ENCODE peak calls at places on chromosomes 3 and 15, in seven cellular contexts. One of them, this sample, is unnamed.

GRCh38 chr3:135056084-135056730 is 261.1 kb downstream of the EPHB1 start:
- DNase-seq in EH: no peak
- DNase-seq in HuH-7.5: no peak
- DNase-seq in cardiac muscle cell: no peak
- DNase-seq in stimulated activated CD4-positive, alpha-beta T cell treated with anti-CD3 and anti-CD28 coated beads, Interleukin-4, amount 100 ng/mL, for 4 hours: no peak
- DNase-seq in mammary epithelial cell: no peak
- DNase-seq in epithelial cell of prostate: no peak
- DNase-seq in this sample: peak; percentile 15

GRCh38 chr3:155465664-155466063 is 172.2 kb upstream of the STRIT1 start:
- DNase-seq in mammary epithelial cell: no peak
- DNase-seq in EH: no peak
- DNase-seq in cardiac muscle cell: no peak
- DNase-seq in stimulated activated CD4-positive, alpha-beta T cell treated with anti-CD3 and anti-CD28 coated beads, Interleukin-4, amount 100 ng/mL, for 4 hours: no peak
- DNase-seq in HuH-7.5: no peak
- DNase-seq in epithelial cell of prostate: no peak
- DNase-seq in this sample: no peak

GRCh38 chr3:79515072-79515471 is 252.7 kb downstream of the ROBO1 start:
- DNase-seq in mammary epithelial cell: no peak
- DNase-seq in epithelial cell of prostate: no peak
- DNase-seq in EH: peak; percentile 2
- DNase-seq in stimulated activated CD4-positive, alpha-beta T cell treated with anti-CD3 and anti-CD28 coated beads, Interleukin-4, amount 100 ng/mL, for 4 hours: no peak
- DNase-seq in HuH-7.5: no peak
- DNase-seq in cardiac muscle cell: peak; percentile 90
- DNase-seq in this sample: no peak

GRCh38 chr15:89533861-89534544 is 37.6 kb upstream of the RHCG start:
- DNase-seq in stimulated activated CD4-positive, alpha-beta T cell treated with anti-CD3 and anti-CD28 coated beads, Interleukin-4, amount 100 ng/mL, for 4 hours: no peak
- DNase-seq in epithelial cell of prostate: no peak
- DNase-seq in mammary epithelial cell: peak; percentile 74
- DNase-seq in EH: peak; percentile 58
- DNase-seq in cardiac muscle cell: peak; percentile 61
- DNase-seq in HuH-7.5: no peak
- DNase-seq in this sample: no peak

GRCh38 chr3:17023006-17023664 is 138.4 kb downstream of the PLCL2 start:
- DNase-seq in epithelial cell of prostate: no peak
- DNase-seq in mammary epithelial cell: peak; percentile 8
- DNase-seq in EH: no peak
- DNase-seq in HuH-7.5: no peak
- DNase-seq in stimulated activated CD4-positive, alpha-beta T cell treated with anti-CD3 and anti-CD28 coated beads, Interleukin-4, amount 100 ng/mL, for 4 hours: peak; percentile 15
- DNase-seq in cardiac muscle cell: no peak
- DNase-seq in this sample: no peak

GRCh38 chr15:97759363-97759762 is 201.1 kb upstream of the ARRDC4 start:
- DNase-seq in epithelial cell of prostate: peak; percentile 78
- DNase-seq in stimulated activated CD4-positive, alpha-beta T cell treated with anti-CD3 and anti-CD28 coated beads, Interleukin-4, amount 100 ng/mL, for 4 hours: no peak
- DNase-seq in mammary epithelial cell: peak; percentile 83
- DNase-seq in cardiac muscle cell: peak; percentile 66
- DNase-seq in EH: peak; percentile 46
- DNase-seq in HuH-7.5: no peak
- DNase-seq in this sample: peak; percentile 75

GRCh38 chr3:72031581-72031980 is 246.6 kb upstream of the PROK2 start:
- DNase-seq in HuH-7.5: no peak
- DNase-seq in cardiac muscle cell: peak; percentile 57
- DNase-seq in mammary epithelial cell: peak; percentile 79
- DNase-seq in EH: peak; percentile 79
- DNase-seq in stimulated activated CD4-positive, alpha-beta T cell treated with anti-CD3 and anti-CD28 coated beads, Interleukin-4, amount 100 ng/mL, for 4 hours: no peak
- DNase-seq in epithelial cell of prostate: peak; percentile 34
- DNase-seq in this sample: peak; percentile 47

GRCh38 chr3:154364849-154365248 is 40.6 kb upstream of the DHX36 start:
- DNase-seq in epithelial cell of prostate: no peak
- DNase-seq in HuH-7.5: no peak
- DNase-seq in mammary epithelial cell: no peak
- DNase-seq in EH: no peak
- DNase-seq in stimulated activated CD4-positive, alpha-beta T cell treated with anti-CD3 and anti-CD28 coated beads, Interleukin-4, amount 100 ng/mL, for 4 hours: no peak
- DNase-seq in cardiac muscle cell: no peak
- DNase-seq in this sample: peak; percentile 29

GRCh38 chr3:115272036-115272824 is 125.1 kb upstream of the ZBTB20 start:
- DNase-seq in stimulated activated CD4-positive, alpha-beta T cell treated with anti-CD3 and anti-CD28 coated beads, Interleukin-4, amount 100 ng/mL, for 4 hours: no peak
- DNase-seq in cardiac muscle cell: peak; percentile 68
- DNase-seq in HuH-7.5: no peak
- DNase-seq in EH: peak; percentile 87
- DNase-seq in mammary epithelial cell: peak; percentile 11
- DNase-seq in epithelial cell of prostate: no peak
- DNase-seq in this sample: no peak

GRCh38 chr3:152331018-152331541 is 62.4 kb downstream of the MBNL1 start:
- DNase-seq in EH: peak; percentile 92
- DNase-seq in mammary epithelial cell: peak; percentile 81
- DNase-seq in stimulated activated CD4-positive, alpha-beta T cell treated with anti-CD3 and anti-CD28 coated beads, Interleukin-4, amount 100 ng/mL, for 4 hours: no peak
- DNase-seq in cardiac muscle cell: peak; percentile 83
- DNase-seq in epithelial cell of prostate: peak; percentile 60
- DNase-seq in HuH-7.5: no peak
- DNase-seq in this sample: peak; percentile 98

GRCh38 chr3:17320266-17320665 is 422.2 kb downstream of the TBC1D5 start:
- DNase-seq in HuH-7.5: no peak
- DNase-seq in cardiac muscle cell: peak; percentile 46
- DNase-seq in mammary epithelial cell: no peak
- DNase-seq in EH: peak; percentile 47
- DNase-seq in stimulated activated CD4-positive, alpha-beta T cell treated with anti-CD3 and anti-CD28 coated beads, Interleukin-4, amount 100 ng/mL, for 4 hours: no peak
- DNase-seq in epithelial cell of prostate: no peak
- DNase-seq in this sample: no peak

GRCh38 chr15:35181538-35181937 is 96.4 kb upstream of the NANOGP8 start:
- DNase-seq in stimulated activated CD4-positive, alpha-beta T cell treated with anti-CD3 and anti-CD28 coated beads, Interleukin-4, amount 100 ng/mL, for 4 hours: no peak
- DNase-seq in EH: peak; percentile 21
- DNase-seq in cardiac muscle cell: peak; percentile 41
- DNase-seq in HuH-7.5: no peak
- DNase-seq in epithelial cell of prostate: no peak
- DNase-seq in mammary epithelial cell: peak; percentile 11
- DNase-seq in this sample: peak; percentile 61

GRCh38 chr15:45581919-45582318 is 5.3 kb upstream of the BLOC1S6 start:
- DNase-seq in epithelial cell of prostate: no peak
- DNase-seq in HuH-7.5: no peak
- DNase-seq in stimulated activated CD4-positive, alpha-beta T cell treated with anti-CD3 and anti-CD28 coated beads, Interleukin-4, amount 100 ng/mL, for 4 hours: no peak
- DNase-seq in mammary epithelial cell: no peak
- DNase-seq in EH: no peak
- DNase-seq in cardiac muscle cell: no peak
- DNase-seq in this sample: no peak

GRCh38 chr15:94857466-94857865 is 626.1 kb downstream of the MCTP2 start:
- DNase-seq in HuH-7.5: no peak
- DNase-seq in stimulated activated CD4-positive, alpha-beta T cell treated with anti-CD3 and anti-CD28 coated beads, Interleukin-4, amount 100 ng/mL, for 4 hours: no peak
- DNase-seq in cardiac muscle cell: no peak
- DNase-seq in mammary epithelial cell: no peak
- DNase-seq in EH: no peak
- DNase-seq in epithelial cell of prostate: no peak
- DNase-seq in this sample: no peak

GRCh38 chr3:36911990-36912804 is 32.7 kb downstream of the TRANK1 start:
- DNase-seq in stimulated activated CD4-positive, alpha-beta T cell treated with anti-CD3 and anti-CD28 coated beads, Interleukin-4, amount 100 ng/mL, for 4 hours: no peak
- DNase-seq in epithelial cell of prostate: peak; percentile 73
- DNase-seq in EH: peak; percentile 48
- DNase-seq in cardiac muscle cell: peak; percentile 86
- DNase-seq in mammary epithelial cell: peak; percentile 81
- DNase-seq in HuH-7.5: no peak
- DNase-seq in this sample: peak; percentile 81

GRCh38 chr15:82398785-82399184 is 30.8 kb upstream of the GOLGA6L9 start:
- DNase-seq in mammary epithelial cell: no peak
- DNase-seq in cardiac muscle cell: no peak
- DNase-seq in HuH-7.5: no peak
- DNase-seq in epithelial cell of prostate: no peak
- DNase-seq in stimulated activated CD4-positive, alpha-beta T cell treated with anti-CD3 and anti-CD28 coated beads, Interleukin-4, amount 100 ng/mL, for 4 hours: no peak
- DNase-seq in EH: no peak
- DNase-seq in this sample: no peak

GRCh38 chr3:13113346-13114335 is 40.4 kb upstream of the IQSEC1 start:
- DNase-seq in cardiac muscle cell: no peak
- DNase-seq in mammary epithelial cell: no peak
- DNase-seq in HuH-7.5: no peak
- DNase-seq in stimulated activated CD4-positive, alpha-beta T cell treated with anti-CD3 and anti-CD28 coated beads, Interleukin-4, amount 100 ng/mL, for 4 hours: no peak
- DNase-seq in EH: no peak
- DNase-seq in epithelial cell of prostate: no peak
- DNase-seq in this sample: no peak

GRCh38 chr3:184334470-184335158 is 2.8 kb upstream of the FAM131A start:
- DNase-seq in stimulated activated CD4-positive, alpha-beta T cell treated with anti-CD3 and anti-CD28 coated beads, Interleukin-4, amount 100 ng/mL, for 4 hours: no peak
- DNase-seq in cardiac muscle cell: no peak
- DNase-seq in epithelial cell of prostate: peak; percentile 72
- DNase-seq in EH: peak; percentile 87
- DNase-seq in HuH-7.5: no peak
- DNase-seq in mammary epithelial cell: peak; percentile 88
- DNase-seq in this sample: peak; percentile 95

GRCh38 chr3:111246967-111247760 is 175.5 kb downstream of the NECTIN3 start:
- DNase-seq in EH: peak; percentile 89
- DNase-seq in stimulated activated CD4-positive, alpha-beta T cell treated with anti-CD3 and anti-CD28 coated beads, Interleukin-4, amount 100 ng/mL, for 4 hours: no peak
- DNase-seq in epithelial cell of prostate: peak; percentile 75
- DNase-seq in HuH-7.5: peak; percentile 17
- DNase-seq in mammary epithelial cell: peak; percentile 84
- DNase-seq in cardiac muscle cell: peak; percentile 42
- DNase-seq in this sample: peak; percentile 57

GRCh38 chr3:8784676-8785435 is 15.4 kb upstream of the OXTR start:
- DNase-seq in mammary epithelial cell: no peak
- DNase-seq in cardiac muscle cell: no peak
- DNase-seq in epithelial cell of prostate: no peak
- DNase-seq in EH: peak; percentile 56
- DNase-seq in HuH-7.5: no peak
- DNase-seq in stimulated activated CD4-positive, alpha-beta T cell treated with anti-CD3 and anti-CD28 coated beads, Interleukin-4, amount 100 ng/mL, for 4 hours: no peak
- DNase-seq in this sample: no peak

GRCh38 chr3:25854635-25855034 is 64.7 kb downstream of the OXSM start:
- DNase-seq in HuH-7.5: no peak
- DNase-seq in EH: peak; percentile 81
- DNase-seq in epithelial cell of prostate: peak; percentile 14
- DNase-seq in cardiac muscle cell: peak; percentile 56
- DNase-seq in stimulated activated CD4-positive, alpha-beta T cell treated with anti-CD3 and anti-CD28 coated beads, Interleukin-4, amount 100 ng/mL, for 4 hours: no peak
- DNase-seq in mammary epithelial cell: peak; percentile 42
- DNase-seq in this sample: peak; percentile 88

GRCh38 chr15:63348392-63348791 is 33.3 kb downstream of the CA12 start:
- DNase-seq in stimulated activated CD4-positive, alpha-beta T cell treated with anti-CD3 and anti-CD28 coated beads, Interleukin-4, amount 100 ng/mL, for 4 hours: no peak
- DNase-seq in cardiac muscle cell: peak; percentile 79
- DNase-seq in mammary epithelial cell: peak; percentile 80
- DNase-seq in HuH-7.5: no peak
- DNase-seq in EH: peak; percentile 82
- DNase-seq in epithelial cell of prostate: peak; percentile 58
- DNase-seq in this sample: peak; percentile 85

GRCh38 chr15:100234158-100235029 is 107.4 kb downstream of the ADAMTS17 start:
- DNase-seq in mammary epithelial cell: no peak
- DNase-seq in EH: no peak
- DNase-seq in stimulated activated CD4-positive, alpha-beta T cell treated with anti-CD3 and anti-CD28 coated beads, Interleukin-4, amount 100 ng/mL, for 4 hours: no peak
- DNase-seq in cardiac muscle cell: peak; percentile 94
- DNase-seq in epithelial cell of prostate: no peak
- DNase-seq in HuH-7.5: no peak
- DNase-seq in this sample: no peak

GRCh38 chr3:19885468-19885867 is 48.5 kb downstream of the EFHB start:
- DNase-seq in stimulated activated CD4-positive, alpha-beta T cell treated with anti-CD3 and anti-CD28 coated beads, Interleukin-4, amount 100 ng/mL, for 4 hours: no peak
- DNase-seq in epithelial cell of prostate: no peak
- DNase-seq in cardiac muscle cell: peak; percentile 70
- DNase-seq in HuH-7.5: peak; percentile 37
- DNase-seq in mammary epithelial cell: peak; percentile 13
- DNase-seq in EH: peak; percentile 57
- DNase-seq in this sample: peak; percentile 70

GRCh38 chr15:97168704-97169475 is 791.6 kb upstream of the ARRDC4 start:
- DNase-seq in HuH-7.5: no peak
- DNase-seq in cardiac muscle cell: no peak
- DNase-seq in EH: no peak
- DNase-seq in mammary epithelial cell: no peak
- DNase-seq in epithelial cell of prostate: no peak
- DNase-seq in stimulated activated CD4-positive, alpha-beta T cell treated with anti-CD3 and anti-CD28 coated beads, Interleukin-4, amount 100 ng/mL, for 4 hours: no peak
- DNase-seq in this sample: no peak

GRCh38 chr3:21734746-21735145 is 16.3 kb downstream of the ZNF385D start:
- DNase-seq in HuH-7.5: no peak
- DNase-seq in stimulated activated CD4-positive, alpha-beta T cell treated with anti-CD3 and anti-CD28 coated beads, Interleukin-4, amount 100 ng/mL, for 4 hours: no peak
- DNase-seq in epithelial cell of prostate: no peak
- DNase-seq in cardiac muscle cell: no peak
- DNase-seq in mammary epithelial cell: peak; percentile 17
- DNase-seq in EH: peak; percentile 66
- DNase-seq in this sample: no peak

GRCh38 chr3:30232142-30232541 is 374.3 kb upstream of the TGFBR2 start:
- DNase-seq in stimulated activated CD4-positive, alpha-beta T cell treated with anti-CD3 and anti-CD28 coated beads, Interleukin-4, amount 100 ng/mL, for 4 hours: no peak
- DNase-seq in cardiac muscle cell: peak; percentile 93
- DNase-seq in HuH-7.5: no peak
- DNase-seq in EH: peak; percentile 92
- DNase-seq in mammary epithelial cell: no peak
- DNase-seq in epithelial cell of prostate: no peak
- DNase-seq in this sample: no peak

GRCh38 chr3:126121632-126122031 is 37.7 kb upstream of the SLC41A3 start:
- DNase-seq in stimulated activated CD4-positive, alpha-beta T cell treated with anti-CD3 and anti-CD28 coated beads, Interleukin-4, amount 100 ng/mL, for 4 hours: no peak
- DNase-seq in mammary epithelial cell: no peak
- DNase-seq in HuH-7.5: no peak
- DNase-seq in cardiac muscle cell: no peak
- DNase-seq in epithelial cell of prostate: no peak
- DNase-seq in EH: no peak
- DNase-seq in this sample: no peak

GRCh38 chr3:64295594-64295993 is 70.3 kb upstream of the PRICKLE2 start:
- DNase-seq in stimulated activated CD4-positive, alpha-beta T cell treated with anti-CD3 and anti-CD28 coated beads, Interleukin-4, amount 100 ng/mL, for 4 hours: no peak
- DNase-seq in mammary epithelial cell: peak; percentile 80
- DNase-seq in epithelial cell of prostate: peak; percentile 33
- DNase-seq in HuH-7.5: no peak
- DNase-seq in cardiac muscle cell: peak; percentile 92
- DNase-seq in EH: peak; percentile 85
- DNase-seq in this sample: peak; percentile 67

GRCh38 chr3:192188218-192188835 is 539.0 kb downstream of the FGF12 start:
- DNase-seq in EH: no peak
- DNase-seq in stimulated activated CD4-positive, alpha-beta T cell treated with anti-CD3 and anti-CD28 coated beads, Interleukin-4, amount 100 ng/mL, for 4 hours: peak; percentile 19
- DNase-seq in epithelial cell of prostate: no peak
- DNase-seq in HuH-7.5: peak; percentile 19
- DNase-seq in cardiac muscle cell: peak; percentile 67
- DNase-seq in mammary epithelial cell: peak; percentile 16
- DNase-seq in this sample: peak; percentile 71

GRCh38 chr15:48300038-48300437 is 31.2 kb upstream of the DUT start:
- DNase-seq in stimulated activated CD4-positive, alpha-beta T cell treated with anti-CD3 and anti-CD28 coated beads, Interleukin-4, amount 100 ng/mL, for 4 hours: no peak
- DNase-seq in EH: no peak
- DNase-seq in HuH-7.5: no peak
- DNase-seq in cardiac muscle cell: no peak
- DNase-seq in epithelial cell of prostate: no peak
- DNase-seq in mammary epithelial cell: no peak
- DNase-seq in this sample: no peak

GRCh38 chr3:113214917-113215595 is 3.7 kb downstream of the BOC start:
- DNase-seq in cardiac muscle cell: peak; percentile 21
- DNase-seq in epithelial cell of prostate: no peak
- DNase-seq in HuH-7.5: no peak
- DNase-seq in stimulated activated CD4-positive, alpha-beta T cell treated with anti-CD3 and anti-CD28 coated beads, Interleukin-4, amount 100 ng/mL, for 4 hours: no peak
- DNase-seq in mammary epithelial cell: no peak
- DNase-seq in EH: peak; percentile 83
- DNase-seq in this sample: no peak

GRCh38 chr15:55775316-55775715 is 32.4 kb upstream of the PRTG start:
- DNase-seq in HuH-7.5: no peak
- DNase-seq in EH: peak; percentile 79
- DNase-seq in mammary epithelial cell: peak; percentile 67
- DNase-seq in epithelial cell of prostate: no peak
- DNase-seq in stimulated activated CD4-positive, alpha-beta T cell treated with anti-CD3 and anti-CD28 coated beads, Interleukin-4, amount 100 ng/mL, for 4 hours: no peak
- DNase-seq in cardiac muscle cell: no peak
- DNase-seq in this sample: peak; percentile 27

GRCh38 chr3:142215111-142215510 is 10.3 kb downstream of the GK5 start:
- DNase-seq in stimulated activated CD4-positive, alpha-beta T cell treated with anti-CD3 and anti-CD28 coated beads, Interleukin-4, amount 100 ng/mL, for 4 hours: no peak
- DNase-seq in HuH-7.5: no peak
- DNase-seq in epithelial cell of prostate: no peak
- DNase-seq in mammary epithelial cell: no peak
- DNase-seq in cardiac muscle cell: peak; percentile 49
- DNase-seq in EH: peak; percentile 30
- DNase-seq in this sample: no peak

GRCh38 chr3:72977463-72977862 is 19.1 kb upstream of the PPP4R2 start:
- DNase-seq in mammary epithelial cell: no peak
- DNase-seq in HuH-7.5: no peak
- DNase-seq in epithelial cell of prostate: no peak
- DNase-seq in stimulated activated CD4-positive, alpha-beta T cell treated with anti-CD3 and anti-CD28 coated beads, Interleukin-4, amount 100 ng/mL, for 4 hours: no peak
- DNase-seq in cardiac muscle cell: no peak
- DNase-seq in EH: no peak
- DNase-seq in this sample: no peak

GRCh38 chr15:100716456-100717085 is 114.2 kb downstream of the ASB7 start:
- DNase-seq in cardiac muscle cell: no peak
- DNase-seq in epithelial cell of prostate: no peak
- DNase-seq in HuH-7.5: no peak
- DNase-seq in mammary epithelial cell: no peak
- DNase-seq in stimulated activated CD4-positive, alpha-beta T cell treated with anti-CD3 and anti-CD28 coated beads, Interleukin-4, amount 100 ng/mL, for 4 hours: no peak
- DNase-seq in EH: no peak
- DNase-seq in this sample: no peak

GRCh38 chr3:25235471-25235870 is 192.6 kb upstream of the RARB start:
- DNase-seq in stimulated activated CD4-positive, alpha-beta T cell treated with anti-CD3 and anti-CD28 coated beads, Interleukin-4, amount 100 ng/mL, for 4 hours: no peak
- DNase-seq in mammary epithelial cell: no peak
- DNase-seq in epithelial cell of prostate: no peak
- DNase-seq in HuH-7.5: no peak
- DNase-seq in cardiac muscle cell: no peak
- DNase-seq in EH: peak; percentile 65
- DNase-seq in this sample: no peak

GRCh38 chr3:144868506-144868905 is 896.9 kb downstream of the DIPK2A start:
- DNase-seq in EH: no peak
- DNase-seq in mammary epithelial cell: no peak
- DNase-seq in HuH-7.5: no peak
- DNase-seq in stimulated activated CD4-positive, alpha-beta T cell treated with anti-CD3 and anti-CD28 coated beads, Interleukin-4, amount 100 ng/mL, for 4 hours: no peak
- DNase-seq in epithelial cell of prostate: no peak
- DNase-seq in cardiac muscle cell: no peak
- DNase-seq in this sample: no peak

This sample was measured in PC-3.